ENCODE peak calls at places on chromosome 6, in seven cellular contexts. M is lower lobe of right lung, J is HEK293T, E is NCI-H774, R is cerebellum, D is gastrocnemius medialis, K is skeletal muscle cell. U is an unnamed sample.

GRCh38 chr6:36422714-36423100 is 19.9 kb downstream of the PXT1 start:
- DNase-seq in M (no peak), J (no peak), E (no peak), R (no peak), D (no peak), K (no peak), U (no peak)

GRCh38 chr6:148989585-148989984 is 242.8 kb downstream of the UST start:
- DNase-seq in M (no peak), J (no peak), E (no peak), R (no peak), D (no peak), K (no peak), U (no peak)

GRCh38 chr6:33428219-33428890 is 8.5 kb downstream of the SYNGAP1 start:
- DNase-seq in M (peak; percentile 59), J (peak; percentile 57), E (no peak), R (no peak), D (no peak), K (no peak), U (no peak)

GRCh38 chr6:3894535-3895302 is 45.5 kb downstream of the FAM50B start:
- DNase-seq in M (no peak), J (no peak), E (peak; percentile 10), R (no peak), D (no peak), K (no peak), U (no peak)

GRCh38 chr6:143015300-143015706 is 45.4 kb upstream of the AIG1 start:
- DNase-seq in M (no peak), J (no peak), E (no peak), R (no peak), D (no peak), K (no peak), U (no peak)

GRCh38 chr6:105202486-105202885 is 22.7 kb upstream of the POPDC3 start:
- DNase-seq in M (no peak), J (no peak), E (no peak), R (no peak), D (no peak), K (no peak), U (no peak)

GRCh38 chr6:8481727-8482126 is 46.4 kb upstream of the SLC35B3 start:
- DNase-seq in M (no peak), J (peak; percentile 36), E (no peak), R (no peak), D (no peak), K (no peak), U (no peak)

GRCh38 chr6:161143663-161144430 is 130.0 kb downstream of the AGPAT4 start:
- DNase-seq in M (no peak), J (no peak), E (no peak), R (no peak), D (no peak), K (no peak), U (no peak)

GRCh38 chr6:130676077-130676772 is 151.0 kb upstream of the SMLR1 start:
- DNase-seq in M (no peak), J (no peak), E (peak; percentile 8), R (no peak), D (peak; percentile 16), K (no peak), U (no peak)

GRCh38 chr6:43075791-43076092 is 372 bp upstream of the PTK7 start:
- DNase-seq in M (no peak), J (no peak), E (no peak), R (no peak), D (no peak), K (no peak), U (no peak)

GRCh38 chr6:40268166-40268958 is 318.8 kb downstream of the LRFN2 start:
- DNase-seq in M (no peak), J (no peak), E (no peak), R (no peak), D (no peak), K (no peak), U (no peak)

GRCh38 chr6:79597155-79597554 is 34.0 kb upstream of the SH3BGRL2 start:
- DNase-seq in M (no peak), J (no peak), E (no peak), R (no peak), D (no peak), K (no peak), U (no peak)

GRCh38 chr6:159959165-159959975 is 9.5 kb upstream of the IGF2R start:
- DNase-seq in M (no peak), J (no peak), E (no peak), R (no peak), D (peak; percentile 41), K (no peak), U (no peak)

GRCh38 chr6:165049362-165049761 is 260.0 kb downstream of the C6orf118 start:
- DNase-seq in M (no peak), J (peak; percentile 60), E (peak; percentile 20), R (no peak), D (no peak), K (no peak), U (no peak)

GRCh38 chr6:42786525-42786985 is 4.7 kb downstream of the BICRAL start:
- DNase-seq in M (no peak), J (no peak), E (no peak), R (no peak), D (peak; percentile 60), K (no peak), U (peak; percentile 49)

GRCh38 chr6:45658396-45658795 is 280.7 kb upstream of the SUPT3H start:
- DNase-seq in M (no peak), J (no peak), E (no peak), R (no peak), D (no peak), K (no peak), U (no peak)

GRCh38 chr6:137202078-137202477 is 17.1 kb downstream of the IFNGR1 start:
- DNase-seq in M (no peak), J (no peak), E (no peak), R (peak; percentile 13), D (no peak), K (no peak), U (no peak)

GRCh38 chr6:26250806-26251075 is 114.3 kb upstream of the BTN3A2 start:
- DNase-seq in M (no peak), J (no peak), E (no peak), R (peak; percentile 32), D (no peak), K (no peak), U (no peak)

GRCh38 chr6:81624443-81624842 is 128.0 kb downstream of the TENT5A start:
- DNase-seq in M (no peak), J (no peak), E (no peak), R (no peak), D (no peak), K (no peak), U (no peak)